ENCODE peak calls at places on chromosomes 13 and 19, in six cellular contexts. V, T, H, B, D and S are unnamed samples.

GRCh38 chr13:61128850-61129645 is 286.6 kb downstream of the PCDH20 start:
- DNase-seq in B (no peak), T (no peak), D (no peak), V (no peak), H (no peak), S (no peak)

GRCh38 chr13:101612736-101613135 is 160.3 kb downstream of the ITGBL1 start:
- DNase-seq in B (no peak), V (no peak), D (no peak), T (no peak), H (no peak), S (no peak)

GRCh38 chr13:99377641-99378040 is 70.4 kb upstream of the GPR183 start:
- DNase-seq in V (no peak), B (no peak), T (no peak), H (no peak), D (no peak), S (no peak)

GRCh38 chr19:5434351-5434917 is 20.8 kb upstream of the ZNRF4 start:
- DNase-seq in B (no peak), H (no peak), D (no peak), T (no peak), V (peak), S (no peak)

GRCh38 chr13:59408738-59409137 is 755.0 kb downstream of the DIAPH3 start:
- DNase-seq in D (no peak), T (no peak), H (no peak), V (no peak), B (no peak), S (no peak)

GRCh38 chr13:96089139-96089538 is 768 bp upstream of the HS6ST3 start:
- DNase-seq in T (no peak), D (no peak), V (no peak), H (no peak), B (no peak), S (no peak)

GRCh38 chr19:19181614-19182013 is 10.3 kb downstream of the BORCS8 start:
- DNase-seq in V (no peak), H (no peak), B (no peak), T (no peak), D (no peak), S (no peak)

GRCh38 chr13:36530050-36530789 is 97.9 kb downstream of the CCNA1 start:
- DNase-seq in T (no peak), H (no peak), B (no peak), V (no peak), D (no peak), S (no peak)

GRCh38 chr19:34505321-34506025 is 23.9 kb downstream of the WTIP start:
- DNase-seq in V (no peak), D (no peak), T (no peak), B (no peak), H (no peak), S (no peak)

GRCh38 chr13:58773280-58773859 is 1141.8 kb downstream of the PCDH17 start:
- DNase-seq in V (no peak), B (no peak), D (no peak), H (no peak), T (no peak), S (no peak)

GRCh38 chr13:34201050-34201913 is 383.3 kb downstream of the RFC3 start:
- DNase-seq in T (no peak), D (peak), V (no peak), H (no peak), B (no peak), S (no peak)

GRCh38 chr19:19482785-19483625 is 32.3 kb downstream of the TSSK6 start:
- DNase-seq in B (no peak), V (no peak), H (no peak), T (no peak), D (no peak), S (no peak)

GRCh38 chr19:22616659-22617058 is 17.5 kb upstream of the ZNF492 start:
- DNase-seq in B (no peak), H (no peak), T (no peak), V (no peak), D (no peak), S (no peak)

GRCh38 chr19:9917322-9917721 is 19.0 kb downstream of the OLFM2 start:
- DNase-seq in H (no peak), B (no peak), D (peak), T (no peak), V (peak), S (no peak)

GRCh38 chr13:33932765-33933406 is 114.9 kb downstream of the RFC3 start:
- DNase-seq in T (no peak), B (no peak), H (no peak), D (no peak), V (no peak), S (no peak)

GRCh38 chr13:26051231-26052135 is at the start of gene SHISA2:
- DNase-seq in H (peak), B (no peak), V (no peak), D (no peak), T (peak), S (no peak)

GRCh38 chr13:92967923-92968322 is 258.7 kb upstream of the GPC6 start:
- DNase-seq in T (no peak), H (no peak), D (peak), V (no peak), B (no peak), S (no peak)

GRCh38 chr13:20411638-20412342 is 113.9 kb downstream of the CRYL1 start:
- DNase-seq in B (peak), T (no peak), D (no peak), H (no peak), V (no peak), S (no peak)

GRCh38 chr13:100403675-100404074 is 184.9 kb downstream of the GGACT start:
- DNase-seq in D (no peak), B (no peak), T (no peak), H (no peak), V (no peak), S (no peak)

GRCh38 chr13:106318941-106319411 is 216.5 kb downstream of the EFNB2 start:
- DNase-seq in D (no peak), V (no peak), B (no peak), T (no peak), H (no peak), S (no peak)

GRCh38 chr19:48819366-48819816 is 8.6 kb upstream of the BCAT2 start:
- DNase-seq in H (no peak), D (no peak), T (no peak), V (peak), B (no peak), S (no peak)

GRCh38 chr19:50490991-50491472 is 14.4 kb upstream of the GARIN5A start:
- DNase-seq in H (no peak), B (no peak), D (no peak), T (no peak), V (no peak), S (no peak)

GRCh38 chr13:40243982-40244381 is 422.5 kb downstream of the FOXO1 start:
- DNase-seq in B (no peak), T (no peak), D (no peak), H (no peak), V (no peak), S (no peak)

GRCh38 chr19:53898680-53899341 is 10.3 kb upstream of the CACNG7 start:
- DNase-seq in B (no peak), V (peak), H (peak), T (no peak), D (no peak), S (no peak)

GRCh38 chr19:3699741-3700241 is 477 bp downstream of the PIP5K1C start:
- DNase-seq in H (no peak), D (no peak), T (peak), V (no peak), B (no peak), S (no peak)

GRCh38 chr13:35953537-35954206 is 177.5 kb downstream of the DCLK1 start:
- DNase-seq in B (no peak), D (peak), V (peak), H (peak), T (no peak), S (no peak)

GRCh38 chr13:30253830-30254229 is 53.5 kb downstream of the KATNAL1 start:
- DNase-seq in D (no peak), H (no peak), V (no peak), T (no peak), B (no peak), S (no peak)

GRCh38 chr13:21117104-21117809 is 55.9 kb upstream of the LATS2 start:
- DNase-seq in V (no peak), B (no peak), D (peak), T (no peak), H (no peak), S (no peak)

GRCh38 chr13:43852923-43853404 is 26.6 kb downstream of the CCDC122 start:
- DNase-seq in H (no peak), T (no peak), D (no peak), V (no peak), B (no peak), S (no peak)

GRCh38 chr19:37719111-37719926 is at the start of gene ZNF607:
- DNase-seq in H (peak), B (peak), D (peak), V (peak), T (peak), S (peak)

GRCh38 chr13:99442273-99442895 is 58.9 kb upstream of the TM9SF2 start:
- DNase-seq in V (peak), T (no peak), H (no peak), B (no peak), D (peak), S (no peak)

GRCh38 chr19:52527134-52527953 is at the start of gene ZNF808:
- DNase-seq in T (peak), D (peak), V (peak), B (peak), H (peak), S (peak)

GRCh38 chr19:39916236-39916635 is 18.2 kb downstream of the FCGBP start:
- DNase-seq in T (no peak), V (no peak), H (no peak), D (no peak), B (no peak), S (no peak)

GRCh38 chr19:2428027-2428690 is 773 bp upstream of the TIMM13 start:
- DNase-seq in H (no peak), B (no peak), V (no peak), D (no peak), T (no peak), S (no peak)

GRCh38 chr13:48391257-48391656 is 21.7 kb downstream of the LPAR6 start:
- DNase-seq in V (no peak), D (no peak), H (no peak), B (no peak), T (no peak), S (no peak)

DNA sequence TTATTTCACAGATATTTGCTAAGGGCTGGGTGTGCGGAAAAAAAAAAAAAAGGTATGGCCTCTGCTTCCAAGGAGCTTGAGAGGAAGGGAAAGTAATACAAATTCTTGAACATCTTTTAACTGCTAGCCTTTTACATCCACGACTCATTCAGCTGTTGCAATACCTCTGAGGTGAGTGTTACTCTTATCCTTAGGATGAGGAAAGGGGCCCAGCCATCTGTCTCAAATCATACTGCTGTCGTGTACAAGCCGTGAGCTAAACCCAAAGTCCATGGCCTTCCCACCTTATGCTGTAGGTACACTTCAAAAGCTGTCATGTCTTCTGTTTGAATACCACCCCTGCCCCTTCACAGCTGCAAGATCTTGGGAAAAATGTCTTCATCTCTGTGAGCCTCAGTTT is 146.8 kb downstream of the KCNRG start:
- DNase-seq in T (no peak), H (no peak), V (no peak), D (no peak), B (no peak), S (no peak)
- TF ChIP-seq POLR2A in T (no peak), H (no peak), V (no peak), D (no peak), B (no peak), S (no peak)

GRCh38 chr13:110520431-110521295 is 40.9 kb downstream of the RAB20 start:
- DNase-seq in T (no peak), V (no peak), H (no peak), D (no peak), B (no peak), S (no peak)
- TF ChIP-seq POLR2AphosphoS5 in T (no peak), V (no peak), H (no peak), D (no peak), B (no peak), S (no peak)

DNA sequence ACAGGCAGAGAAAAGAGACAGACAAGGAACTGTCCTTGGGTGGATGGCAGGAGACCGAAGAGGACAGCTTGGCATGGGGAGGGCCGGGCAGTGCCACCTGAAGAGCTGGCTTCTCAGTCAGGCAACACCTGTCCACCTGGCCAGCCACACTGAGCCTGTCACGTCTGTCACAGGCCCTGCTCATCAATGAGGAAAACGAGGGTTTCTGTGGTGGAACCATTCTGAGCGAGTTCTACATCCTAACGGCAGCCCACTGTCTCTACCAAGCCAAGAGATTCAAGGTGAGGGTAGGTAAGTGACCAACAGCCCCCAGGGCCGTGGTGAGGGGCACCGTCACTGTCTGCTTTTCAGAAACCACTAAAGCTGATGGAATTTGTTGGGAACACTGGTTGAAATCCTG is 11.2 kb upstream of the PROZ start:
- DNase-seq in B (no peak), V (no peak), T (no peak), H (no peak), D (no peak), S (no peak)
- TF ChIP-seq TAF1 in B (no peak), V (no peak), T (no peak), H (no peak), D (no peak), S (no peak)

GRCh38 chr13:78133511-78133910 is 214.9 kb upstream of the EDNRB start:
- DNase-seq in D (no peak), T (no peak), V (no peak), H (no peak), B (no peak), S (no peak)

GRCh38 chr13:78129850-78130249 is 211.2 kb upstream of the EDNRB start:
- DNase-seq in D (no peak), T (no peak), B (no peak), H (no peak), V (no peak), S (no peak)

GRCh38 chr13:78137404-78138142 is 218.9 kb upstream of the EDNRB start:
- DNase-seq in H (peak), V (peak), B (peak), T (peak), D (peak), S (no peak)

GRCh38 chr13:78136966-78137365 is 218.3 kb upstream of the EDNRB start:
- DNase-seq in V (no peak), T (no peak), B (no peak), H (no peak), D (no peak), S (no peak)

DNA sequence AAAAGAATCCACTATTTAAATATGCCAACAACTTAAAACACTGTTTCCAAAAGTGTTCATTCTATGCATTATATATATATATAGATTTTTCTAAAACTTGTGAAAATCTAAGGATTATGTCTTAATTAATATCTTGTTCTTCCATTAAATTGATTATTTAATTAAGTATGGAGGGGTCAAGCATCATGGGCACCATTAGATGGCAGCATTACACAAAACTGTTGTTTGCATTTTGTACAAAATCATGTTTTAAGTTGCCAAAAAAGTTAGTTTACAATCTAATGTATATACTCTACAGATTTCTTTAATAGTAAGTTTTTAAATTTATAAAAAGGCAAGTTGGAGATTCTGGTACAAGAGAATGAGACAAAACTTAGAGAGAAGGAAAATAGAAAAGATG is 213.2 kb upstream of the EDNRB start:
- DNase-seq in D (no peak), V (no peak), H (no peak), B (no peak), T (no peak), S (no peak)
- TF ChIP-seq POLR2A in D (no peak), V (no peak), H (no peak), B (no peak), T (no peak), S (no peak)

DNA sequence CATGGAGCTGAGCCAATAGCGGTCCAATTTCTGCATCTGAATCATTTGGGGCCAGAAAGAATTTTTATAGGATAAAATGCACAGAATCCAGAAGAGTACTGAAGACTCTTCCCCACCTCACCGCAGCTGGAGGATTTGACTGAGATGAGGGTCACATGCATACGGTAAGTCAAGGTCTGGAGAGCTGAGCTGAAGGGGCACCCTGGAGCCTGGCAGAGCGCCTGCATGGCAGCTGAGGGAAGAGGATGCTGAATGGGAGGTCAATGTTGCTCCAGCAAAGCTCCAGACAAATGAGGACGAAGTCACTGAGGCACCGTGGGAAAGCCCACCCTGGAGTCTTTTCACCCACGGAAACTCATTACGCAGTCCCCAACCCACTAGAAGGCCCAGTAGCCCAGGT is 43.4 kb upstream of the ATP12A start:
- DNase-seq in H (no peak), B (no peak), V (no peak), D (no peak), T (no peak), S (no peak)
- TF ChIP-seq POLR2AphosphoS5 in H (no peak), B (no peak), V (no peak), D (no peak), T (no peak), S (no peak)

GRCh38 chr13:107438251-107438650 is 777.1 kb downstream of the LIG4 start:
- DNase-seq in D (no peak), H (no peak), B (no peak), V (no peak), T (no peak), S (no peak)

GRCh38 chr13:107441279-107441678 is 774.1 kb downstream of the LIG4 start:
- DNase-seq in V (no peak), T (no peak), D (no peak), B (no peak), H (no peak), S (no peak)
- TF ChIP-seq TAF1 in V (no peak), T (no peak), D (no peak), B (no peak), H (no peak), S (no peak)